ENCODE peak calls at places on chromosome 3, in ten cellular contexts. P is psoas muscle; W is dermis microvascular lymphatic vessel endothelial cell; M is naive thymus-derived CD4-positive, alpha-beta T cell; Z is left kidney; H is NCI-H510A; D is fibroblast of lung; X is ovary; I is left colon; C is GM12865. Q is an unnamed sample.

GRCh38 chr3:124601189-124601588 is 129.1 kb upstream of the UMPS start:
- DNase-seq in X (no peak), D (peak; percentile 27), H (no peak), I (no peak), M (no peak), Z (no peak), P (no peak), C (no peak), W (no peak), Q (no peak)

GRCh38 chr3:187717572-187717971 is 15.2 kb upstream of the RTP2 start:
- DNase-seq in M (no peak), D (peak; percentile 36), P (no peak), I (no peak), W (no peak), X (no peak), H (no peak), Z (no peak), C (no peak), Q (no peak)

GRCh38 chr3:50267280-50267913 is 1.6 kb upstream of the SEMA3B start:
- DNase-seq in Z (peak; percentile 95), C (no peak), W (no peak), X (peak; percentile 85), P (peak; percentile 85), D (no peak), H (no peak), I (peak; percentile 75), M (no peak), Q (peak; percentile 87)

GRCh38 chr3:46276497-46277099 is 34.3 kb downstream of the CCR3 start:
- DNase-seq in H (no peak), P (peak; percentile 56), D (no peak), M (peak; percentile 60), C (peak; percentile 82), W (peak; percentile 11), X (no peak), I (peak; percentile 61), Z (peak; percentile 41), Q (peak; percentile 71)

GRCh38 chr3:150135321-150135721 is 164.6 kb upstream of the PFN2 start:
- DNase-seq in I (no peak), M (no peak), P (no peak), H (no peak), D (peak; percentile 72), X (no peak), W (no peak), C (no peak), Z (no peak), Q (no peak)

GRCh38 chr3:36461588-36461987 is 81.3 kb downstream of the STAC start:
- DNase-seq in M (no peak), W (no peak), H (no peak), Z (no peak), P (no peak), C (no peak), D (no peak), X (no peak), I (no peak), Q (no peak)

GRCh38 chr3:62139957-62140356 is 233.4 kb downstream of the FEZF2 start:
- DNase-seq in W (no peak), H (no peak), Z (no peak), I (no peak), P (no peak), D (peak; percentile 66), C (no peak), X (no peak), M (no peak), Q (no peak)

GRCh38 chr3:124814620-124815421 is 72.3 kb downstream of the ITGB5 start:
- DNase-seq in M (no peak), H (no peak), Z (no peak), X (no peak), I (peak; percentile 80), D (peak; percentile 63), P (no peak), C (no peak), W (no peak), Q (peak; percentile 63)

GRCh38 chr3:196198771-196199753 is 12.1 kb downstream of the ZDHHC19 start:
- DNase-seq in M (no peak), X (peak; percentile 60), W (no peak), D (no peak), P (peak; percentile 6), Z (peak; percentile 28), C (no peak), I (no peak), H (no peak), Q (no peak)

GRCh38 chr3:138078901-138079344 is 36.5 kb downstream of the DZIP1L start:
- DNase-seq in M (no peak), P (no peak), I (no peak), D (peak; percentile 85), H (no peak), C (no peak), X (no peak), W (no peak), Z (no peak), Q (no peak)

GRCh38 chr3:33481018-33481621 is 40.9 kb upstream of the UBP1 start:
- DNase-seq in P (no peak), W (no peak), H (no peak), C (no peak), D (no peak), I (no peak), M (no peak), Z (no peak), X (no peak), Q (no peak)